ENCODE peak calls at places on chromosomes 2 and 18, in eight cellular contexts. H is neuronal stem cell; L is activated CD4-positive, alpha-beta T cell treated with anti-CD3 and anti-CD28 coated beads, Interleukin-2, amount 50 U/mL, for 1 hour; N is RWPE1; J is AG08396; X is activated T-cell treated with anti-CD3 and anti-CD28 coated beads for 1 hour; A is transverse colon; Q is SHP77. Y is an unnamed sample.

GRCh38 chr2:16662440-16662839 is 3.2 kb downstream of the CYRIA start:
- DNase-seq in J (no peak), L (no peak), H (no peak), X (no peak), Q (no peak), A (no peak), N (no peak), Y (no peak)

GRCh38 chr18:12321331-12321730 is 13.3 kb downstream of the TUBB6 start:
- DNase-seq in J (no peak), H (no peak), N (no peak), A (no peak), Q (no peak), L (no peak), X (no peak), Y (no peak)

GRCh38 chr2:177281400-177282021 is 17.0 kb upstream of the NFE2L2 start:
- DNase-seq in H (no peak), J (no peak), X (no peak), N (no peak), A (no peak), L (no peak), Q (no peak), Y (no peak)

GRCh38 chr2:64745562-64745961 is 91.8 kb upstream of the SERTAD2 start:
- DNase-seq in Q (no peak), A (no peak), N (no peak), J (no peak), H (no peak), X (no peak), L (no peak), Y (no peak)

GRCh38 chr2:188199716-188200128 is 92.0 kb upstream of the GULP1 start:
- DNase-seq in X (no peak), J (peak), Q (no peak), A (no peak), H (no peak), N (peak), L (no peak), Y (no peak)

GRCh38 chr2:74532222-74532621 is 2.5 kb downstream of the HTRA2 start:
- DNase-seq in A (no peak), X (no peak), H (no peak), J (peak), L (no peak), N (no peak), Q (no peak), Y (no peak)

GRCh38 chr18:11986061-11986460 is 4.8 kb downstream of the IMPA2 start:
- DNase-seq in N (no peak), H (no peak), J (no peak), A (no peak), Q (no peak), X (no peak), L (no peak), Y (no peak)

GRCh38 chr2:68565858-68566257 is 77.5 kb upstream of the PROKR1 start:
- DNase-seq in Q (no peak), J (no peak), A (no peak), H (no peak), N (peak), X (no peak), L (no peak), Y (no peak)

GRCh38 chr2:55827855-55828254 is 95.7 kb downstream of the EFEMP1 start:
- DNase-seq in Q (no peak), X (no peak), J (no peak), A (no peak), N (no peak), H (no peak), L (no peak), Y (no peak)

GRCh38 chr2:218993345-218994315 is at the start of gene CRYBA2:
- DNase-seq in N (no peak), A (peak), L (no peak), X (no peak), J (no peak), Q (peak), H (no peak), Y (no peak)

GRCh38 chr2:207731138-207731537 is 19.7 kb downstream of the CCNYL1 start:
- DNase-seq in J (no peak), H (no peak), N (no peak), A (no peak), L (no peak), Q (no peak), X (no peak), Y (no peak)

GRCh38 chr2:236120006-236120740 is 48.0 kb downstream of the GBX2 start:
- DNase-seq in J (no peak), A (no peak), L (no peak), Q (peak), N (no peak), X (no peak), H (no peak), Y (no peak)

GRCh38 chr2:162261032-162261945 is 18.0 kb upstream of the FAP start:
- DNase-seq in A (peak), X (no peak), L (no peak), Q (no peak), H (no peak), N (peak), J (peak), Y (no peak)

GRCh38 chr18:48668466-48669179 is 129.8 kb downstream of the CTIF start:
- DNase-seq in X (no peak), A (no peak), N (no peak), H (no peak), L (no peak), J (no peak), Q (no peak), Y (no peak)

GRCh38 chr2:192604295-192604694 is 409.6 kb upstream of the TMEFF2 start:
- DNase-seq in N (no peak), A (no peak), Q (no peak), L (no peak), X (no peak), J (no peak), H (no peak), Y (no peak)

GRCh38 chr2:38099096-38099997 is 23.4 kb upstream of the CYP1B1 start:
- DNase-seq in Q (no peak), X (no peak), J (no peak), L (no peak), N (no peak), H (no peak), A (no peak), Y (no peak)

GRCh38 chr18:56139792-56140254 is 498.6 kb downstream of the TXNL1 start:
- DNase-seq in X (no peak), J (peak), H (no peak), N (no peak), A (peak), L (no peak), Q (no peak), Y (no peak)

GRCh38 chr2:23651187-23651983 is 266.4 kb downstream of the KLHL29 start:
- DNase-seq in H (no peak), X (no peak), N (peak), A (no peak), L (no peak), J (peak), Q (no peak), Y (no peak)

GRCh38 chr18:44510376-44510775 is 170.3 kb upstream of the SETBP1 start:
- DNase-seq in H (no peak), L (no peak), X (no peak), A (no peak), J (no peak), Q (no peak), N (no peak), Y (no peak)

GRCh38 chr2:144827404-144827803 is 307.5 kb upstream of the ZEB2 start:
- DNase-seq in X (no peak), Q (no peak), A (no peak), H (no peak), J (no peak), N (no peak), L (no peak), Y (no peak)

GRCh38 chr2:112623913-112624777 is 21.6 kb upstream of the SLC20A1 start:
- DNase-seq in H (no peak), N (peak), Q (no peak), X (peak), L (peak), J (peak), A (peak), Y (peak)

GRCh38 chr2:120594856-120595685 is 140.6 kb upstream of the GLI2 start:
- DNase-seq in L (no peak), H (no peak), N (peak), J (no peak), X (no peak), Q (no peak), A (peak), Y (no peak)

GRCh38 chr2:128585706-128586105 is 267.0 kb upstream of the HS6ST1 start:
- DNase-seq in L (no peak), Q (no peak), X (no peak), N (peak), J (peak), A (no peak), H (no peak), Y (no peak)

GRCh38 chr2:63440612-63441011 is 147.7 kb downstream of the WDPCP start:
- DNase-seq in L (no peak), J (no peak), H (no peak), Q (no peak), X (no peak), A (no peak), N (no peak), Y (no peak)

Y was measured in central memory CD8-positive, alpha-beta T cell.